ENCODE peak calls at places on chromosomes 4 and X, in four cellular contexts. One of them, this sample, is unnamed.

GRCh38 chrX:106862972-106863688 is 40.0 kb downstream of the RIPPLY1 start:
- DNase-seq in HepG2: peak
- DNase-seq in K562: peak
- DNase-seq in GM12878: no peak
- DNase-seq in this sample: peak

GRCh38 chrX:30659421-30659820 is 6.2 kb downstream of the GK start:
- DNase-seq in HepG2: no peak
- DNase-seq in K562: peak
- DNase-seq in GM12878: no peak
- DNase-seq in this sample: no peak

GRCh38 chr4:119041951-119042560 is 93.6 kb upstream of the MYOZ2 start:
- DNase-seq in HepG2: peak
- DNase-seq in K562: peak
- DNase-seq in GM12878: peak
- DNase-seq in this sample: peak

GRCh38 chr4:25950476-25951389 is 36.7 kb downstream of the SMIM20 start:
- DNase-seq in HepG2: peak
- DNase-seq in K562: no peak
- DNase-seq in GM12878: no peak
- DNase-seq in this sample: no peak

GRCh38 chrX:44881549-44881948 is 8.6 kb downstream of the KDM6A start:
- DNase-seq in HepG2: no peak
- DNase-seq in K562: no peak
- DNase-seq in GM12878: no peak
- DNase-seq in this sample: no peak

GRCh38 chr4:84767163-84767562 is 184.2 kb downstream of the CDS1 start:
- DNase-seq in HepG2: no peak
- DNase-seq in K562: no peak
- DNase-seq in GM12878: no peak
- DNase-seq in this sample: no peak

GRCh38 chr4:170589597-170590191 is 499.9 kb upstream of the AADAT start:
- DNase-seq in HepG2: peak
- DNase-seq in K562: no peak
- DNase-seq in GM12878: peak
- DNase-seq in this sample: peak

GRCh38 chr4:125254111-125254510 is 60.6 kb upstream of the FAT4 start:
- DNase-seq in HepG2: no peak
- DNase-seq in K562: no peak
- DNase-seq in GM12878: no peak
- DNase-seq in this sample: no peak

GRCh38 chr4:30770049-30770549 is 49.9 kb downstream of the PCDH7 start:
- DNase-seq in HepG2: no peak
- DNase-seq in K562: no peak
- DNase-seq in GM12878: no peak
- DNase-seq in this sample: no peak

GRCh38 chr4:140069068-140069467 is 84.9 kb downstream of the MAML3 start:
- DNase-seq in HepG2: no peak
- DNase-seq in K562: no peak
- DNase-seq in GM12878: no peak
- DNase-seq in this sample: no peak

GRCh38 chr4:41256740-41257256 is at the start of gene UCHL1:
- DNase-seq in HepG2: no peak
- DNase-seq in K562: no peak
- DNase-seq in GM12878: no peak
- DNase-seq in this sample: peak

GRCh38 chr4:83618431-83618830 is 82.5 kb downstream of the GPAT3 start:
- DNase-seq in HepG2: peak
- DNase-seq in K562: peak
- DNase-seq in GM12878: no peak
- DNase-seq in this sample: no peak

GRCh38 chrX:134683351-134683750 is 25.1 kb upstream of the PLAC1 start:
- DNase-seq in HepG2: no peak
- DNase-seq in K562: no peak
- DNase-seq in GM12878: no peak
- DNase-seq in this sample: no peak

GRCh38 chrX:134684956-134685355 is 26.7 kb upstream of the PLAC1 start:
- DNase-seq in HepG2: no peak
- DNase-seq in K562: no peak
- DNase-seq in GM12878: no peak
- DNase-seq in this sample: no peak

GRCh38 chrX:134688839-134689238 is 30.6 kb upstream of the PLAC1 start:
- DNase-seq in HepG2: no peak
- DNase-seq in K562: no peak
- DNase-seq in GM12878: no peak
- DNase-seq in this sample: no peak

GRCh38 chrX:134688181-134688580 is 29.9 kb upstream of the PLAC1 start:
- DNase-seq in HepG2: no peak
- DNase-seq in K562: no peak
- DNase-seq in GM12878: no peak
- DNase-seq in this sample: no peak

DNA sequence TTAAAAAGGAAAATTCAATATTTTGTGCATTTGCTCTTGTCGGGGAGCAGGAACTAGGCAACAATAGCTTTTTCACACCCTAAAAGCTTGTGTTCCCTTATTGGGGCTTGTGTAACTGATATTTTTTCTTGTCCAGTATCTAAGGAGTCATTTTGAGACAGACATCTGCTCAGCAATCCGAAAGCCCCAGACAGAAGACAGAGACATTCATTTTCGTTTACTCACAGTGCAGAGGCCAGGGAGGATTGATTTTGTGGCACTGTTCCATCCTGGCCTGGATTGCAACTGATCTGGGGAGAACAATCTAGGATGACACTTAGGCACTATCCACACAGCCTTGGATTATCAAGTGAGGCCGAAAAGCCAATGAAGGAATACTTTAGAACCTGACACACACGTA is 27.4 kb upstream of the PLAC1 start:
- DNase-seq in HepG2: no peak
- DNase-seq in K562: no peak
- DNase-seq in GM12878: no peak
- DNase-seq in this sample: no peak
- TF ChIP-seq TARDBP in HepG2: no peak
- TF ChIP-seq TARDBP in K562: no peak
- TF ChIP-seq TARDBP in GM12878: no peak
- TF ChIP-seq TARDBP in this sample: no peak

DNA sequence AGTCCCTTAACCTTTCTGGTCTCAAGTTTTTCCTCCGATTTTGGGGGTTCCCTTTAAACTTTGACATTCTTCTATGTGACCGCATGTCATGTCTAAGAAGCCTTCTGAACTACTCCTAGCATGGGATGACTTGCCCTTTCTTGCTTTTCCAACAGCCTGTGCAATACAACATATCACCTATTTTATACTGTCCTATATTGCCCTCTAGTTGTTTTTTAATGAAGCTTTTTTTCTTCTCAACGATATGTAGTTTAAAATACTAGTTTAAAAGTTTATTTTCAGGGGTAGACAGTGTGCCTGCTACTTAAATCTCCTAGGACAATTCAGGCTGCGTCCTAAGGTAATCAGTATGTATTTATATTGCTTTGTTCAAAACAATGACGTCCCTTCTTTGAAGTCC is 1.0 kb upstream of the IGBP1 start:
- DNase-seq in HepG2: no peak
- DNase-seq in K562: peak
- DNase-seq in GM12878: no peak
- DNase-seq in this sample: no peak
- TF ChIP-seq FOXM1 in HepG2: no peak
- TF ChIP-seq FOXM1 in K562: no peak
- TF ChIP-seq FOXM1 in GM12878: no peak
- TF ChIP-seq FOXM1 in this sample: no peak

DNA sequence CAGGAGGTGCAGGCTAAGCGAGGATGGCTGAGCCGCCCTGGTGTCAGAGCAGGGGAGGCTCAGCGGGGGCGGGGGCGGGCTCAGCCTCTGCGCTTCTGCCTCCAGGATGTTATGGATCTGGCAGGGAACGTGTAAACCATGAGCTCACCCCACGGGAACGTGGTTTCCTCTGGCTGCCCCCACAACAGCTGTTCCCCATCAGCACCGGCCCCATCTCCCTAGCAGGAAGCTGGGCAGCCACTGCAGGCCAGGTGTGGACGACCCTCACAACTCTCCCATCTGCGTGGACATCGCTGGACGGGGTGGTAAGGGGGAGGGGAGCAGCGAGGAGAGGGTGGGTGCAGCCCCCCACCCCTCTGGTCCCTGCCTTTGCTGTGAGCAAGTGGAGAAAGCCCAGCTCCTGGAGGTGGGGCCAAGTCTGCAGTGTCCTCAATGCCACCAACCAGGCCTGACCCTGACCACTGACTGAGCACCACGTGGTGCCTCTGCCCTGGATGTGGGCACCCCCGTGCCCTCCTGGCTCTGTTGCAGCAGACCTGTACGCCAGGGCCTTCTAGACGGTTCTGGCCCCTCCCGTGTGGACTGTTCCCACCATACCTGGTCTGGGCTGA is 28.1 kb upstream of the SPON2 start:
- DNase-seq in HepG2: no peak
- DNase-seq in K562: peak
- DNase-seq in GM12878: no peak
- DNase-seq in this sample: no peak
- TF ChIP-seq SP1 in HepG2: no peak
- TF ChIP-seq SP1 in K562: no peak
- TF ChIP-seq SP1 in GM12878: no peak
- TF ChIP-seq SP1 in this sample: no peak

GRCh38 chrX:134240209-134240608 is 3.2 kb downstream of the CCDC160 start:
- DNase-seq in HepG2: no peak
- DNase-seq in K562: no peak
- DNase-seq in GM12878: no peak
- DNase-seq in this sample: no peak

GRCh38 chrX:134236690-134237362 is at the start of gene CCDC160:
- DNase-seq in HepG2: peak
- DNase-seq in K562: no peak
- DNase-seq in GM12878: no peak
- DNase-seq in this sample: peak

GRCh38 chrX:134235236-134235635 is 1.7 kb upstream of the CCDC160 start:
- DNase-seq in HepG2: no peak
- DNase-seq in K562: no peak
- DNase-seq in GM12878: no peak
- DNase-seq in this sample: no peak

GRCh38 chrX:134239016-134239415 is 2.0 kb downstream of the CCDC160 start:
- DNase-seq in HepG2: no peak
- DNase-seq in K562: no peak
- DNase-seq in GM12878: no peak
- DNase-seq in this sample: no peak

DNA sequence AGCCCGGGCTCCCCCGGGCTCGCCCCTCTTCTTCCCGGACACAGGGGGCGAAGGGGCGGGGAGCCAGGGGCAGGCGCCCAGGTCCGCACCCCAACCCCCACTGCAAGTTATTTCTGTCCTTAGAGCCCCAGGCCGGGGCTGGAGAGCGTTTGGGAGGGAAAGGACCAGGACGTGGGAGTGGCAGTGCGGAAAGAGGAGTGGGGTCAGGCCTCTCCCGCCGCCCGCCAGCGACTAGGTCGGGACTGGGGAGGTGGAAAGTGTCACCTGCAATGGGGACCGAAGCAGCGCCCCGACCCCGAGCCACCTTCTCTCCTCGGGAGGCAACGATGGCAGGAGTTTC is 351 bp downstream of the CCDC160 start:
- DNase-seq in HepG2: no peak
- DNase-seq in K562: no peak
- DNase-seq in GM12878: no peak
- DNase-seq in this sample: no peak
- TF ChIP-seq TARDBP in HepG2: no peak
- TF ChIP-seq TARDBP in K562: no peak
- TF ChIP-seq TARDBP in GM12878: no peak
- TF ChIP-seq TARDBP in this sample: no peak